ENCODE peak calls at places on chromosomes 16 and 17, in nine cellular contexts. J is GM13977; S is activated T-helper 2 cell treated with anti-CD3 and anti-CD28 coated beads, Interferon-gamma antibody, Interleukin-2, Interleukin-4, amounts not matched to agents 10 μg/mL and 5 μg/mL and 100 μg/mL, durations not matched to agents 14 hours and 24 hours and 36 hours; X is NCI-H1105; G is NCI-H1694; Z is EL; P is foreskin fibroblast; U is substantia nigra; N is T follicular helper cell. T is an unnamed sample.

GRCh38 chr16:13931845-13932244 is 11.9 kb downstream of the ERCC4 start:
- DNase-seq in J (no peak), S (no peak), X (no peak), G (no peak), Z (no peak), P (no peak), U (no peak), N (no peak), T (no peak)

GRCh38 chr16:67551972-67552371 is 10.4 kb upstream of the CTCF start:
- DNase-seq in J (no peak), S (no peak), X (no peak), G (no peak), Z (no peak), P (no peak), U (no peak), N (no peak), T (no peak)

GRCh38 chr16:85563515-85564276 is 49.4 kb upstream of the GSE1 start:
- DNase-seq in J (no peak), S (no peak), X (no peak), G (no peak), Z (peak), P (no peak), U (no peak), N (no peak), T (no peak)

GRCh38 chr16:89370081-89370511 is 120.3 kb downstream of the ANKRD11 start:
- DNase-seq in J (no peak), S (no peak), X (no peak), G (no peak), Z (peak), P (no peak), U (no peak), N (no peak), T (no peak)

GRCh38 chr16:58658796-58659211 is 25.8 kb downstream of the SLC38A7 start:
- DNase-seq in J (no peak), S (no peak), X (no peak), G (no peak), Z (no peak), P (peak), U (no peak), N (no peak), T (no peak)

GRCh38 chr17:27756467-27757371 is 43.6 kb downstream of the NOS2 start:
- DNase-seq in J (peak), S (peak), X (peak), G (peak), Z (peak), P (peak), U (peak), N (peak), T (peak)

GRCh38 chr16:56298948-56299602 is 107.8 kb downstream of the GNAO1 start:
- DNase-seq in J (no peak), S (no peak), X (no peak), G (no peak), Z (no peak), P (no peak), U (peak), N (no peak), T (no peak)

GRCh38 chr17:7313890-7314718 is 1.1 kb downstream of the GPS2 start:
- DNase-seq in J (no peak), S (no peak), X (no peak), G (no peak), Z (peak), P (peak), U (no peak), N (no peak), T (no peak)

GRCh38 chr17:44331249-44331760 is 6.7 kb upstream of the SLC25A39 start:
- DNase-seq in J (peak), S (peak), X (peak), G (peak), Z (peak), P (no peak), U (peak), N (peak), T (peak)

GRCh38 chr17:63772801-63773271 is 561 bp downstream of the CCDC47 start:
- DNase-seq in J (no peak), S (no peak), X (no peak), G (no peak), Z (peak), P (no peak), U (no peak), N (no peak), T (peak)

GRCh38 chr17:82638183-82638773 is 10.0 kb downstream of the WDR45B start:
- DNase-seq in J (no peak), S (no peak), X (no peak), G (no peak), Z (no peak), P (no peak), U (no peak), N (no peak), T (no peak)

GRCh38 chr17:66655861-66656260 is 179.1 kb upstream of the CACNG5 start:
- DNase-seq in J (no peak), S (no peak), X (no peak), G (no peak), Z (peak), P (peak), U (no peak), N (no peak), T (no peak)

GRCh38 chr17:81683208-81683583 is 401 bp downstream of the ARL16 start:
- DNase-seq in J (no peak), S (no peak), X (no peak), G (no peak), Z (no peak), P (no peak), U (no peak), N (no peak), T (no peak)

GRCh38 chr17:12288007-12288406 is 267.3 kb downstream of the MAP2K4 start:
- DNase-seq in J (no peak), S (no peak), X (no peak), G (no peak), Z (no peak), P (no peak), U (no peak), N (no peak), T (no peak)

GRCh38 chr16:30142672-30143346 is 19.8 kb upstream of the MAPK3 start:
- DNase-seq in J (no peak), S (peak), X (no peak), G (no peak), Z (no peak), P (no peak), U (no peak), N (no peak), T (peak)

GRCh38 chr16:57645691-57646387 is 17.4 kb downstream of the ADGRG1 start:
- DNase-seq in J (no peak), S (no peak), X (no peak), G (no peak), Z (peak), P (peak), U (no peak), N (no peak), T (no peak)

GRCh38 chr17:41324180-41325075 is 8.9 kb upstream of the KRTAP17-1 start:
- DNase-seq in J (no peak), S (no peak), X (no peak), G (no peak), Z (peak), P (no peak), U (no peak), N (no peak), T (no peak)

GRCh38 chr16:1809281-1809801 is 15.8 kb upstream of the IGFALS start:
- DNase-seq in J (no peak), S (no peak), X (no peak), G (no peak), Z (no peak), P (no peak), U (no peak), N (no peak), T (no peak)

GRCh38 chr17:37719866-37720265 is 25.0 kb downstream of the HNF1B start:
- DNase-seq in J (no peak), S (no peak), X (no peak), G (no peak), Z (no peak), P (no peak), U (no peak), N (no peak), T (no peak)

GRCh38 chr17:81309140-81309858 is 14.2 kb upstream of the SLC38A10 start:
- DNase-seq in J (peak), S (peak), X (no peak), G (no peak), Z (peak), P (peak), U (peak), N (no peak), T (peak)

GRCh38 chr16:11913425-11914079 is 2.2 kb downstream of the GSPT1 start:
- DNase-seq in J (no peak), S (no peak), X (no peak), G (no peak), Z (peak), P (no peak), U (no peak), N (peak), T (no peak)

GRCh38 chr17:20935740-20936139 is 107.1 kb downstream of the USP22 start:
- DNase-seq in J (no peak), S (no peak), X (no peak), G (no peak), Z (peak), P (peak), U (no peak), N (no peak), T (no peak)

GRCh38 chr16:23030001-23030400 is 119.3 kb downstream of the USP31 start:
- DNase-seq in J (no peak), S (no peak), X (peak), G (no peak), Z (no peak), P (no peak), U (no peak), N (no peak), T (no peak)

GRCh38 chr17:55536205-55536604 is 25.0 kb upstream of the SMIM36 start:
- DNase-seq in J (no peak), S (no peak), X (no peak), G (no peak), Z (no peak), P (no peak), U (no peak), N (no peak), T (no peak)

GRCh38 chr17:6752068-6752909 is 3.6 kb upstream of the XAF1 start:
- DNase-seq in J (no peak), S (no peak), X (no peak), G (no peak), Z (peak), P (peak), U (no peak), N (no peak), T (no peak)

GRCh38 chr16:9868606-9869149 is 313.6 kb downstream of the GRIN2A start:
- DNase-seq in J (no peak), S (no peak), X (no peak), G (no peak), Z (no peak), P (no peak), U (no peak), N (no peak), T (no peak)

GRCh38 chr16:57643166-57643813 is 14.9 kb downstream of the ADGRG1 start:
- DNase-seq in J (no peak), S (no peak), X (no peak), G (no peak), Z (peak), P (peak), U (peak), N (no peak), T (no peak)

GRCh38 chr17:53919356-53919755 is 96.6 kb downstream of the KIF2B start:
- DNase-seq in J (no peak), S (no peak), X (no peak), G (no peak), Z (no peak), P (no peak), U (no peak), N (no peak), T (no peak)

GRCh38 chr17:82752371-82753200 is 721 bp downstream of the TBCD start:
- DNase-seq in J (peak), S (no peak), X (no peak), G (no peak), Z (peak), P (peak), U (no peak), N (no peak), T (no peak)

GRCh38 chr17:77132411-77133086 is 8.2 kb upstream of the SEC14L1 start:
- DNase-seq in J (no peak), S (no peak), X (no peak), G (no peak), Z (peak), P (no peak), U (no peak), N (no peak), T (no peak)

GRCh38 chr17:49450735-49451134 is 36.1 kb upstream of the PHB1 start:
- DNase-seq in J (no peak), S (no peak), X (no peak), G (no peak), Z (peak), P (peak), U (no peak), N (no peak), T (no peak)

GRCh38 chr16:9077001-9077809 is 14.2 kb upstream of the HAPSTR1 start:
- DNase-seq in J (no peak), S (no peak), X (no peak), G (no peak), Z (peak), P (peak), U (no peak), N (no peak), T (no peak)

GRCh38 chr17:17422641-17423040 is 54.2 kb upstream of the MED9 start:
- DNase-seq in J (no peak), S (no peak), X (no peak), G (no peak), Z (no peak), P (no peak), U (no peak), N (no peak), T (no peak)

GRCh38 chr16:28873543-28874201 is 4.6 kb upstream of the ATP2A1 start:
- DNase-seq in J (peak), S (peak), X (no peak), G (no peak), Z (no peak), P (no peak), U (no peak), N (peak), T (no peak)

GRCh38 chr16:50719401-50720337 is 22.2 kb upstream of the CYLD start:
- DNase-seq in J (no peak), S (no peak), X (no peak), G (no peak), Z (no peak), P (no peak), U (no peak), N (no peak), T (no peak)

GRCh38 chr17:28145348-28145747 is 102.9 kb downstream of the NLK start:
- DNase-seq in J (no peak), S (no peak), X (no peak), G (no peak), Z (peak), P (peak), U (no peak), N (no peak), T (no peak)

GRCh38 chr17:83194761-83195329 is 115.4 kb downstream of the METRNL start:
- DNase-seq in J (no peak), S (peak), X (no peak), G (no peak), Z (peak), P (no peak), U (no peak), N (no peak), T (no peak)

GRCh38 chr16:64196444-64196843 is 925.4 kb downstream of the CDH11 start:
- DNase-seq in J (no peak), S (no peak), X (no peak), G (no peak), Z (peak), P (peak), U (no peak), N (no peak), T (no peak)

GRCh38 chr17:39705786-39706348 is 6.0 kb downstream of the ERBB2 start:
- DNase-seq in J (no peak), S (no peak), X (no peak), G (no peak), Z (no peak), P (no peak), U (peak), N (no peak), T (peak)